ENCODE peak calls at places on chromosomes 3 and 15, in seven cellular contexts. One of them, this sample, is unnamed.

GRCh38 chr3:49807427-49808114 is 4.5 kb downstream of the INKA1 start:
- DNase-seq in CD8-positive, alpha-beta memory T cell: no peak
- DNase-seq in GM20000: peak
- DNase-seq in testis: no peak
- DNase-seq in pons: no peak
- DNase-seq in AML-193: no peak
- DNase-seq in esophagus squamous epithelium: no peak
- DNase-seq in this sample: no peak

GRCh38 chr15:69973102-69973714 is 124.5 kb downstream of the TLE3 start:
- DNase-seq in GM20000: no peak
- DNase-seq in pons: no peak
- DNase-seq in AML-193: peak
- DNase-seq in CD8-positive, alpha-beta memory T cell: no peak
- DNase-seq in testis: no peak
- DNase-seq in esophagus squamous epithelium: no peak
- DNase-seq in this sample: no peak

GRCh38 chr3:40992023-40992422 is 207.3 kb upstream of the CTNNB1 start:
- DNase-seq in pons: no peak
- DNase-seq in esophagus squamous epithelium: no peak
- DNase-seq in CD8-positive, alpha-beta memory T cell: no peak
- DNase-seq in GM20000: no peak
- DNase-seq in testis: no peak
- DNase-seq in AML-193: no peak
- DNase-seq in this sample: no peak

GRCh38 chr3:127288921-127289645 is 1.2 kb upstream of the PRR20G start:
- DNase-seq in esophagus squamous epithelium: no peak
- DNase-seq in pons: no peak
- DNase-seq in testis: no peak
- DNase-seq in AML-193: peak
- DNase-seq in GM20000: no peak
- DNase-seq in CD8-positive, alpha-beta memory T cell: no peak
- DNase-seq in this sample: no peak

GRCh38 chr15:52822475-52822874 is 32.3 kb upstream of the ONECUT1 start:
- DNase-seq in GM20000: no peak
- DNase-seq in AML-193: no peak
- DNase-seq in testis: no peak
- DNase-seq in pons: no peak
- DNase-seq in CD8-positive, alpha-beta memory T cell: no peak
- DNase-seq in esophagus squamous epithelium: no peak
- DNase-seq in this sample: no peak

GRCh38 chr15:73284073-73284472 is 84.7 kb downstream of the HCN4 start:
- DNase-seq in CD8-positive, alpha-beta memory T cell: no peak
- DNase-seq in pons: no peak
- DNase-seq in GM20000: no peak
- DNase-seq in testis: no peak
- DNase-seq in esophagus squamous epithelium: no peak
- DNase-seq in AML-193: peak
- DNase-seq in this sample: no peak

GRCh38 chr3:178777718-178778411 is 241.6 kb downstream of the KCNMB2 start:
- DNase-seq in AML-193: no peak
- DNase-seq in CD8-positive, alpha-beta memory T cell: no peak
- DNase-seq in GM20000: peak
- DNase-seq in testis: no peak
- DNase-seq in esophagus squamous epithelium: no peak
- DNase-seq in pons: no peak
- DNase-seq in this sample: peak

GRCh38 chr15:33107950-33108349 is 86.6 kb downstream of the FMN1 start:
- DNase-seq in GM20000: no peak
- DNase-seq in CD8-positive, alpha-beta memory T cell: no peak
- DNase-seq in pons: no peak
- DNase-seq in AML-193: no peak
- DNase-seq in testis: no peak
- DNase-seq in esophagus squamous epithelium: no peak
- DNase-seq in this sample: no peak

GRCh38 chr3:170563712-170564423 is 22.0 kb downstream of the SLC7A14 start:
- DNase-seq in CD8-positive, alpha-beta memory T cell: no peak
- DNase-seq in esophagus squamous epithelium: no peak
- DNase-seq in AML-193: no peak
- DNase-seq in GM20000: peak
- DNase-seq in pons: peak
- DNase-seq in testis: no peak
- DNase-seq in this sample: peak